ENCODE peak calls at places on chromosome 7, in eight cellular contexts. Q is tibial artery; M is NCI-H1092; B is stimulated activated CD4-positive, alpha-beta T cell treated with anti-CD3 and anti-CD28 coated beads, Interleukin-2, amount 100 ng/mL, for 24 hours; Y is spleen; Z is effector CD4-positive, alpha-beta T cell; R is Ammon's horn; D is astrocyte of the spinal cord. L is an unnamed sample.

GRCh38 chr7:95772771-95773581 is 622 bp downstream of the DYNC1I1 start:
- DNase-seq in B (no peak), Q (peak), Z (no peak), D (peak), R (peak), Y (no peak), M (peak), L (peak)

GRCh38 chr7:84399661-84400060 is 205.1 kb upstream of the SEMA3A start:
- DNase-seq in Q (no peak), Y (no peak), D (no peak), Z (no peak), B (no peak), M (no peak), R (no peak), L (no peak)

GRCh38 chr7:369981-370621 is 80.1 kb downstream of the FOXL3 start:
- DNase-seq in Y (peak), D (no peak), Q (no peak), B (no peak), R (no peak), M (no peak), Z (no peak), L (peak)

GRCh38 chr7:146731185-146731584 is 614.6 kb downstream of the CNTNAP2 start:
- DNase-seq in D (no peak), B (no peak), Z (no peak), R (no peak), M (no peak), Q (no peak), Y (no peak), L (no peak)

GRCh38 chr7:81285142-81285871 is 366.5 kb upstream of the SEMA3C start:
- DNase-seq in R (no peak), Z (no peak), Q (no peak), B (no peak), Y (no peak), D (peak), M (no peak), L (no peak)

GRCh38 chr7:15332962-15333361 is 228.9 kb downstream of the AGMO start:
- DNase-seq in D (no peak), B (no peak), Y (no peak), R (no peak), Q (no peak), Z (no peak), M (peak), L (no peak)

GRCh38 chr7:151123485-151124204 is 37.4 kb downstream of the AGAP3 start:
- DNase-seq in Z (peak), M (peak), Q (peak), B (peak), D (peak), Y (peak), R (peak), L (peak)

GRCh38 chr7:50336909-50337703 is 32.6 kb downstream of the IKZF1 start:
- DNase-seq in R (no peak), D (no peak), B (no peak), Q (no peak), Y (no peak), Z (no peak), M (no peak), L (no peak)

GRCh38 chr7:27346531-27347260 is 104.1 kb downstream of the EVX1 start:
- DNase-seq in D (peak), Q (peak), Z (no peak), Y (no peak), B (no peak), R (peak), M (no peak), L (peak)

GRCh38 chr7:44541-44896 is 147.9 kb upstream of the FAM20C start:
- DNase-seq in B (peak), M (no peak), D (no peak), R (no peak), Z (no peak), Q (no peak), Y (peak), L (no peak)

GRCh38 chr7:1492221-1492620 is 12.0 kb downstream of the INTS1 start:
- DNase-seq in D (no peak), M (no peak), Z (no peak), Y (no peak), R (no peak), B (no peak), Q (no peak), L (no peak)

GRCh38 chr7:5477723-5478531 is 54.3 kb upstream of the TNRC18 start:
- DNase-seq in Z (no peak), B (no peak), Q (no peak), D (no peak), M (no peak), R (no peak), Y (no peak), L (no peak)